ENCODE peak calls at places on chromosomes 7 and 10, in nine cellular contexts. J, S, A, V, B, R, K, U and W are unnamed samples.

GRCh38 chr10:126959431-126959830 is 54.2 kb downstream of the DOCK1 start:
- DNase-seq in J (no peak), S (no peak), A (no peak), V (no peak), B (no peak), R (no peak), K (no peak), U (no peak), W (no peak)

GRCh38 chr10:34598972-34599371 is 216.1 kb downstream of the PARD3 start:
- DNase-seq in J (no peak), S (no peak), A (no peak), V (no peak), B (no peak), R (no peak), K (peak), U (peak), W (peak)

GRCh38 chr7:86991844-86992243 is 67.6 kb downstream of the ELAPOR2 start:
- DNase-seq in J (no peak), S (no peak), A (no peak), V (peak), B (no peak), R (peak), K (no peak), U (no peak), W (no peak)

GRCh38 chr7:4789194-4790077 is 14.0 kb downstream of the AP5Z1 start:
- DNase-seq in J (no peak), S (no peak), A (no peak), V (no peak), B (no peak), R (no peak), K (no peak), U (no peak), W (no peak)

GRCh38 chr7:68063171-68063570 is 1066.5 kb downstream of the TYW1 start:
- DNase-seq in J (no peak), S (no peak), A (no peak), V (no peak), B (no peak), R (no peak), K (no peak), U (no peak), W (no peak)

GRCh38 chr10:79090134-79090803 is 21.5 kb downstream of the ZMIZ1 start:
- DNase-seq in J (no peak), S (no peak), A (no peak), V (peak), B (no peak), R (peak), K (peak), U (no peak), W (no peak)

GRCh38 chr7:51242007-51242691 is 74.5 kb downstream of the COBL start:
- DNase-seq in J (no peak), S (no peak), A (no peak), V (no peak), B (no peak), R (no peak), K (no peak), U (no peak), W (no peak)

GRCh38 chr7:130345106-130345505 is 490 bp downstream of the CPA5 start:
- DNase-seq in J (no peak), S (no peak), A (no peak), V (no peak), B (no peak), R (no peak), K (no peak), U (no peak), W (no peak)

GRCh38 chr7:95674101-95674500 is 77.8 kb upstream of the PDK4 start:
- DNase-seq in J (no peak), S (no peak), A (no peak), V (no peak), B (no peak), R (no peak), K (no peak), U (no peak), W (no peak)

GRCh38 chr10:133391761-133392518 is 2.0 kb upstream of the MTG1 start:
- DNase-seq in J (no peak), S (no peak), A (no peak), V (no peak), B (peak), R (no peak), K (no peak), U (no peak), W (no peak)
- H3K4me3 ChIP-seq in J (no peak), S (no peak), A (no peak), V (no peak), B (no peak), R (no peak), K (no peak), U (no peak), W (no peak)

GRCh38 chr10:86968271-86968993 is at the start of gene ADIRF:
- DNase-seq in J (peak), S (peak), A (peak), V (peak), B (peak), R (peak), K (no peak), U (no peak), W (no peak)
- H3K4me3 ChIP-seq in J (peak), S (peak), A (peak), V (peak), B (peak), R (peak), K (no peak), U (peak), W (peak)

GRCh38 chr10:14017380-14017943 is 313.3 kb downstream of the FRMD4A start:
- DNase-seq in J (no peak), S (no peak), A (no peak), V (peak), B (no peak), R (peak), K (peak), U (no peak), W (peak)

GRCh38 chr10:14022954-14023353 is 307.8 kb downstream of the FRMD4A start:
- DNase-seq in J (no peak), S (no peak), A (no peak), V (no peak), B (no peak), R (no peak), K (no peak), U (no peak), W (no peak)

GRCh38 chr10:14022052-14022451 is 308.7 kb downstream of the FRMD4A start:
- DNase-seq in J (no peak), S (no peak), A (no peak), V (no peak), B (no peak), R (no peak), K (no peak), U (no peak), W (no peak)

GRCh38 chr10:14016942-14017341 is 313.8 kb downstream of the FRMD4A start:
- DNase-seq in J (no peak), S (no peak), A (no peak), V (peak), B (no peak), R (peak), K (no peak), U (no peak), W (no peak)

GRCh38 chr10:14019983-14020668 is 310.6 kb downstream of the FRMD4A start:
- DNase-seq in J (no peak), S (no peak), A (peak), V (no peak), B (no peak), R (no peak), K (no peak), U (no peak), W (no peak)
- H3K4me3 ChIP-seq in J (no peak), S (no peak), A (no peak), V (no peak), B (no peak), R (no peak), K (no peak), U (no peak), W (no peak)

GRCh38 chr10:22648547-22648961 is 65.8 kb downstream of the PIP4K2A start:
- DNase-seq in J (no peak), S (no peak), A (peak), V (peak), B (no peak), R (peak), K (peak), U (no peak), W (peak)
- H3K4me3 ChIP-seq in J (no peak), S (no peak), A (no peak), V (no peak), B (no peak), R (peak), K (peak), U (no peak), W (no peak)